ENCODE peak calls at places on chromosomes 11 and 22, in seven cellular contexts. One of them, this sample, is unnamed.

GRCh38 chr22:36540867-36541642 is 12.1 kb upstream of the EIF3D start:
- DNase-seq in activated T-helper 1 cell treated with anti-CD3 and anti-CD28 coated beads, Interleukin-12 subunit alpha, Interleukin-12 subunit beta, Interleukin-2, Interleukin-4 antibody, amounts not matched to agents 30 ng/mL and 10 ng/mL and 1 ng/mL, durations not matched to agents 14 hours and 24 hours and 36 hours: no peak
- DNase-seq in right lobe of liver: no peak
- DNase-seq in amniotic stem cell: no peak
- DNase-seq in psoas muscle: no peak
- DNase-seq in substantia nigra: no peak
- DNase-seq in stimulated activated CD4-positive, alpha-beta T cell treated with anti-CD3 and anti-CD28 coated beads, Interleukin-15, amount 100 ng/mL, for 24 hours: no peak
- DNase-seq in this sample: no peak

GRCh38 chr11:44766972-44767278 is 40.2 kb downstream of the TSPAN18 start:
- DNase-seq in substantia nigra: no peak
- DNase-seq in psoas muscle: no peak
- DNase-seq in right lobe of liver: no peak
- DNase-seq in stimulated activated CD4-positive, alpha-beta T cell treated with anti-CD3 and anti-CD28 coated beads, Interleukin-15, amount 100 ng/mL, for 24 hours: no peak
- DNase-seq in activated T-helper 1 cell treated with anti-CD3 and anti-CD28 coated beads, Interleukin-12 subunit alpha, Interleukin-12 subunit beta, Interleukin-2, Interleukin-4 antibody, amounts not matched to agents 30 ng/mL and 10 ng/mL and 1 ng/mL, durations not matched to agents 14 hours and 24 hours and 36 hours: no peak
- DNase-seq in amniotic stem cell: no peak
- DNase-seq in this sample: no peak

GRCh38 chr11:57598831-57599155 is 1.3 kb downstream of the SERPING1 start:
- DNase-seq in activated T-helper 1 cell treated with anti-CD3 and anti-CD28 coated beads, Interleukin-12 subunit alpha, Interleukin-12 subunit beta, Interleukin-2, Interleukin-4 antibody, amounts not matched to agents 30 ng/mL and 10 ng/mL and 1 ng/mL, durations not matched to agents 14 hours and 24 hours and 36 hours: no peak
- DNase-seq in substantia nigra: no peak
- DNase-seq in stimulated activated CD4-positive, alpha-beta T cell treated with anti-CD3 and anti-CD28 coated beads, Interleukin-15, amount 100 ng/mL, for 24 hours: no peak
- DNase-seq in psoas muscle: no peak
- DNase-seq in right lobe of liver: peak
- DNase-seq in amniotic stem cell: no peak
- DNase-seq in this sample: no peak

GRCh38 chr11:73318501-73319011 is 10.5 kb downstream of the ARHGEF17 start:
- DNase-seq in activated T-helper 1 cell treated with anti-CD3 and anti-CD28 coated beads, Interleukin-12 subunit alpha, Interleukin-12 subunit beta, Interleukin-2, Interleukin-4 antibody, amounts not matched to agents 30 ng/mL and 10 ng/mL and 1 ng/mL, durations not matched to agents 14 hours and 24 hours and 36 hours: no peak
- DNase-seq in amniotic stem cell: no peak
- DNase-seq in psoas muscle: no peak
- DNase-seq in stimulated activated CD4-positive, alpha-beta T cell treated with anti-CD3 and anti-CD28 coated beads, Interleukin-15, amount 100 ng/mL, for 24 hours: no peak
- DNase-seq in substantia nigra: no peak
- DNase-seq in right lobe of liver: no peak
- DNase-seq in this sample: no peak

GRCh38 chr11:13382751-13383150 is 80.3 kb downstream of the BTBD10 start:
- DNase-seq in psoas muscle: no peak
- DNase-seq in right lobe of liver: no peak
- DNase-seq in stimulated activated CD4-positive, alpha-beta T cell treated with anti-CD3 and anti-CD28 coated beads, Interleukin-15, amount 100 ng/mL, for 24 hours: no peak
- DNase-seq in substantia nigra: no peak
- DNase-seq in amniotic stem cell: no peak
- DNase-seq in activated T-helper 1 cell treated with anti-CD3 and anti-CD28 coated beads, Interleukin-12 subunit alpha, Interleukin-12 subunit beta, Interleukin-2, Interleukin-4 antibody, amounts not matched to agents 30 ng/mL and 10 ng/mL and 1 ng/mL, durations not matched to agents 14 hours and 24 hours and 36 hours: no peak
- DNase-seq in this sample: no peak

GRCh38 chr11:1042626-1043562 is 6.4 kb upstream of the MUC6 start:
- DNase-seq in amniotic stem cell: no peak
- DNase-seq in right lobe of liver: peak
- DNase-seq in activated T-helper 1 cell treated with anti-CD3 and anti-CD28 coated beads, Interleukin-12 subunit alpha, Interleukin-12 subunit beta, Interleukin-2, Interleukin-4 antibody, amounts not matched to agents 30 ng/mL and 10 ng/mL and 1 ng/mL, durations not matched to agents 14 hours and 24 hours and 36 hours: no peak
- DNase-seq in stimulated activated CD4-positive, alpha-beta T cell treated with anti-CD3 and anti-CD28 coated beads, Interleukin-15, amount 100 ng/mL, for 24 hours: no peak
- DNase-seq in substantia nigra: no peak
- DNase-seq in psoas muscle: peak
- DNase-seq in this sample: no peak

GRCh38 chr11:77311701-77312100 is 10.2 kb upstream of the GDPD4 start:
- DNase-seq in stimulated activated CD4-positive, alpha-beta T cell treated with anti-CD3 and anti-CD28 coated beads, Interleukin-15, amount 100 ng/mL, for 24 hours: no peak
- DNase-seq in amniotic stem cell: no peak
- DNase-seq in psoas muscle: no peak
- DNase-seq in activated T-helper 1 cell treated with anti-CD3 and anti-CD28 coated beads, Interleukin-12 subunit alpha, Interleukin-12 subunit beta, Interleukin-2, Interleukin-4 antibody, amounts not matched to agents 30 ng/mL and 10 ng/mL and 1 ng/mL, durations not matched to agents 14 hours and 24 hours and 36 hours: no peak
- DNase-seq in right lobe of liver: no peak
- DNase-seq in substantia nigra: no peak
- DNase-seq in this sample: no peak

GRCh38 chr11:9566561-9567063 is 6.9 kb upstream of the WEE1 start:
- DNase-seq in substantia nigra: no peak
- DNase-seq in stimulated activated CD4-positive, alpha-beta T cell treated with anti-CD3 and anti-CD28 coated beads, Interleukin-15, amount 100 ng/mL, for 24 hours: no peak
- DNase-seq in psoas muscle: no peak
- DNase-seq in amniotic stem cell: no peak
- DNase-seq in right lobe of liver: no peak
- DNase-seq in activated T-helper 1 cell treated with anti-CD3 and anti-CD28 coated beads, Interleukin-12 subunit alpha, Interleukin-12 subunit beta, Interleukin-2, Interleukin-4 antibody, amounts not matched to agents 30 ng/mL and 10 ng/mL and 1 ng/mL, durations not matched to agents 14 hours and 24 hours and 36 hours: no peak
- DNase-seq in this sample: peak

GRCh38 chr11:86781546-86781945 is 18.8 kb upstream of the PRSS23 start:
- DNase-seq in psoas muscle: no peak
- DNase-seq in substantia nigra: no peak
- DNase-seq in activated T-helper 1 cell treated with anti-CD3 and anti-CD28 coated beads, Interleukin-12 subunit alpha, Interleukin-12 subunit beta, Interleukin-2, Interleukin-4 antibody, amounts not matched to agents 30 ng/mL and 10 ng/mL and 1 ng/mL, durations not matched to agents 14 hours and 24 hours and 36 hours: no peak
- DNase-seq in right lobe of liver: no peak
- DNase-seq in amniotic stem cell: no peak
- DNase-seq in stimulated activated CD4-positive, alpha-beta T cell treated with anti-CD3 and anti-CD28 coated beads, Interleukin-15, amount 100 ng/mL, for 24 hours: no peak
- DNase-seq in this sample: peak

GRCh38 chr22:47767403-47767802 is 1005.0 kb downstream of the TBC1D22A start:
- DNase-seq in substantia nigra: no peak
- DNase-seq in activated T-helper 1 cell treated with anti-CD3 and anti-CD28 coated beads, Interleukin-12 subunit alpha, Interleukin-12 subunit beta, Interleukin-2, Interleukin-4 antibody, amounts not matched to agents 30 ng/mL and 10 ng/mL and 1 ng/mL, durations not matched to agents 14 hours and 24 hours and 36 hours: no peak
- DNase-seq in psoas muscle: no peak
- DNase-seq in stimulated activated CD4-positive, alpha-beta T cell treated with anti-CD3 and anti-CD28 coated beads, Interleukin-15, amount 100 ng/mL, for 24 hours: no peak
- DNase-seq in amniotic stem cell: no peak
- DNase-seq in right lobe of liver: no peak
- DNase-seq in this sample: no peak

GRCh38 chr11:125201525-125202121 is 37.1 kb downstream of the PKNOX2 start:
- DNase-seq in activated T-helper 1 cell treated with anti-CD3 and anti-CD28 coated beads, Interleukin-12 subunit alpha, Interleukin-12 subunit beta, Interleukin-2, Interleukin-4 antibody, amounts not matched to agents 30 ng/mL and 10 ng/mL and 1 ng/mL, durations not matched to agents 14 hours and 24 hours and 36 hours: no peak
- DNase-seq in psoas muscle: peak
- DNase-seq in right lobe of liver: peak
- DNase-seq in stimulated activated CD4-positive, alpha-beta T cell treated with anti-CD3 and anti-CD28 coated beads, Interleukin-15, amount 100 ng/mL, for 24 hours: no peak
- DNase-seq in substantia nigra: no peak
- DNase-seq in amniotic stem cell: no peak
- DNase-seq in this sample: no peak

GRCh38 chr11:72292106-72292790 is 48.3 kb upstream of the PHOX2A start:
- DNase-seq in substantia nigra: no peak
- DNase-seq in right lobe of liver: no peak
- DNase-seq in psoas muscle: no peak
- DNase-seq in amniotic stem cell: no peak
- DNase-seq in stimulated activated CD4-positive, alpha-beta T cell treated with anti-CD3 and anti-CD28 coated beads, Interleukin-15, amount 100 ng/mL, for 24 hours: no peak
- DNase-seq in activated T-helper 1 cell treated with anti-CD3 and anti-CD28 coated beads, Interleukin-12 subunit alpha, Interleukin-12 subunit beta, Interleukin-2, Interleukin-4 antibody, amounts not matched to agents 30 ng/mL and 10 ng/mL and 1 ng/mL, durations not matched to agents 14 hours and 24 hours and 36 hours: no peak
- DNase-seq in this sample: no peak

GRCh38 chr11:128210148-128210940 is 377.0 kb downstream of the ETS1 start:
- DNase-seq in right lobe of liver: no peak
- DNase-seq in amniotic stem cell: peak
- DNase-seq in substantia nigra: no peak
- DNase-seq in activated T-helper 1 cell treated with anti-CD3 and anti-CD28 coated beads, Interleukin-12 subunit alpha, Interleukin-12 subunit beta, Interleukin-2, Interleukin-4 antibody, amounts not matched to agents 30 ng/mL and 10 ng/mL and 1 ng/mL, durations not matched to agents 14 hours and 24 hours and 36 hours: no peak
- DNase-seq in stimulated activated CD4-positive, alpha-beta T cell treated with anti-CD3 and anti-CD28 coated beads, Interleukin-15, amount 100 ng/mL, for 24 hours: no peak
- DNase-seq in psoas muscle: no peak
- DNase-seq in this sample: no peak

This sample was measured in erythroblast.